ENCODE peak calls at places on chromosomes 2 and 18, in nine cellular contexts. Z is A549; L is fibroblast of lung; P is CD8-positive, alpha-beta memory T cell; R is SK-N-SH; M is PC-9; W is CD4-positive, CD25-positive, alpha-beta regulatory T cell; J is left ventricle myocardium inferior; X is heart right ventricle. F is an unnamed sample.

GRCh38 chr2:231323316-231323715 is 72.2 kb upstream of the B3GNT7 start:
- DNase-seq in Z (no peak), L (no peak), P (no peak), R (no peak), M (no peak), W (no peak), J (no peak), X (no peak), F (no peak)

GRCh38 chr2:163200726-163201125 is 362.2 kb upstream of the KCNH7 start:
- DNase-seq in Z (no peak), L (no peak), P (no peak), R (no peak), M (no peak), W (no peak), J (no peak), X (no peak), F (no peak)

GRCh38 chr2:46163804-46164569 is 133.2 kb upstream of the EPAS1 start:
- DNase-seq in Z (peak; percentile 94), L (peak; percentile 67), P (no peak), R (no peak), M (peak; percentile 87), W (no peak), J (no peak), X (no peak), F (no peak)

GRCh38 chr2:5322414-5322813 is 369.8 kb upstream of the SOX11 start:
- DNase-seq in Z (no peak), L (no peak), P (no peak), R (no peak), M (no peak), W (no peak), J (no peak), X (no peak), F (no peak)

GRCh38 chr2:29518988-29519925 is 402.1 kb downstream of the ALK start:
- DNase-seq in Z (no peak), L (peak; percentile 84), P (no peak), R (no peak), M (no peak), W (no peak), J (no peak), X (no peak), F (no peak)

GRCh38 chr2:20650880-20651730 is at the start of gene HS1BP3:
- DNase-seq in Z (peak; percentile 82), L (peak; percentile 63), P (peak; percentile 95), R (peak; percentile 100), M (peak; percentile 91), W (peak; percentile 94), J (peak; percentile 88), X (peak; percentile 88), F (peak; percentile 86)

GRCh38 chr2:237438082-237438925 is 24.3 kb upstream of the COL6A3 start:
- DNase-seq in Z (no peak), L (peak; percentile 35), P (no peak), R (no peak), M (peak; percentile 83), W (no peak), J (no peak), X (no peak), F (no peak)

GRCh38 chr2:8059255-8059654 is 622.6 kb upstream of the ID2 start:
- DNase-seq in Z (no peak), L (no peak), P (no peak), R (no peak), M (no peak), W (no peak), J (no peak), X (no peak), F (no peak)

GRCh38 chr2:218895326-218895725 is 14.7 kb downstream of the WNT10A start:
- DNase-seq in Z (no peak), L (no peak), P (no peak), R (peak; percentile 28), M (peak; percentile 82), W (no peak), J (no peak), X (no peak), F (no peak)

GRCh38 chr2:241801611-241802420 is 7.2 kb upstream of the NEU4 start:
- DNase-seq in Z (no peak), L (no peak), P (no peak), R (peak; percentile 42), M (no peak), W (no peak), J (peak; percentile 13), X (no peak), F (no peak)

GRCh38 chr2:68901199-68901515 is 30.0 kb upstream of the BMP10 start:
- DNase-seq in Z (no peak), L (peak; percentile 25), P (no peak), R (no peak), M (no peak), W (no peak), J (no peak), X (no peak), F (no peak)

GRCh38 chr2:34105015-34105767 is 506.1 kb upstream of the FAM98A start:
- DNase-seq in Z (peak; percentile 10), L (peak; percentile 89), P (no peak), R (no peak), M (no peak), W (no peak), J (no peak), X (no peak), F (no peak)

GRCh38 chr2:166384774-166385173 is 9.0 kb upstream of the SCN9A start:
- DNase-seq in Z (peak; percentile 36), L (peak; percentile 23), P (no peak), R (peak; percentile 42), M (no peak), W (no peak), J (no peak), X (no peak), F (no peak)

GRCh38 chr2:105736145-105736544 is 8.6 kb upstream of the NCK2 start:
- DNase-seq in Z (no peak), L (no peak), P (no peak), R (no peak), M (no peak), W (no peak), J (no peak), X (no peak), F (no peak)

GRCh38 chr2:164917296-164917903 is 37.9 kb downstream of the SLC38A11 start:
- DNase-seq in Z (peak; percentile 56), L (peak; percentile 41), P (no peak), R (peak; percentile 15), M (peak; percentile 26), W (no peak), J (peak; percentile 41), X (peak; percentile 16), F (no peak)

GRCh38 chr2:207337234-207338219 is 171.8 kb upstream of the KLF7 start:
- DNase-seq in Z (peak; percentile 63), L (peak; percentile 78), P (no peak), R (no peak), M (no peak), W (no peak), J (no peak), X (no peak), F (no peak)

GRCh38 chr18:70693196-70693595 is 404.4 kb downstream of the SOCS6 start:
- DNase-seq in Z (no peak), L (peak; percentile 1), P (no peak), R (no peak), M (no peak), W (no peak), J (no peak), X (no peak), F (no peak)

GRCh38 chr2:234979204-234980167 is 27.7 kb downstream of the SH3BP4 start:
- DNase-seq in Z (peak; percentile 49), L (no peak), P (no peak), R (no peak), M (no peak), W (no peak), J (no peak), X (no peak), F (no peak)

DNA sequence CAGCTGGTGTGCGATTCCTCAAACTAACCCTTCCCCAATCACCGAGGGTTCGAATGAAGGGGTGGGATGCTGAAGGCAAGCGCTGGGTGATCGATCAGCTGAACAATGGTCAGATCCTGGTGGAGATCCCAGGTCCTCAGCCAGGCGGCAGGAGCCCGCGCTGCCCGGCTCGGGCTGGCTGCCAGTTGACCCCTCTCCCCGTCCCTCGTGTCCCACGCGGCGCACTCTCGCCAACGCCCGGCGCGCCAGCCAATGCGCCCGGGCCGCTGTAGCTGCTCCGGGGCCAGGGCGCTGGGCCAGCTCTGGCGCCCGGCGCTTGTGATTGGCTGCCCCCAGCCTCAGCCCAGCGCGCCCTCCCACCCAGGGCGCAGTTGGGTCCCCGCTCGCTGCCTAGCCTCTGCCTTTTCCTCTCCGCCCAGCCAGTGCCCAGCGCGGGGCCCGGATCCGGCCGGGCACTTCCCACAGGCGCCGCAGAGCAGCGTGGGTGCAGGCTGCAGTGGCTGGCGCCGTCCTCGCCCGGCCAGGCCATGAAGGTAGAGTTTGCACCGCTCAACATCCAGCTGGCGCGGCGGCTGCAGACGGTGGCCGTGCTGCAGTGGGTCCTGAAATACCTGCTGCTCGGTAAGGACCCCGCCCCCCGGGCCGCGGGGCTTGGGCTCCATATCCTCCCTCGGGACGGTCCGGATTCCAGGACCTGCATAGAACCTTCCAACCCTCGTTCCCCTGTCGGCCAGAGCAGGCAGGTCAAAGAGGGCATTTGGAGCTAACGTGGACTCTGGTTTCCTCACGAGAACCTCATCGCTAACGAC is at the start of gene MOGAT1:
- DNase-seq in Z (no peak), L (peak; percentile 24), P (no peak), R (peak; percentile 96), M (peak; percentile 53), W (no peak), J (peak; percentile 50), X (peak; percentile 58), F (no peak)
- H3K27ac ChIP-seq in Z (peak within 1 kb of the TSS; percentile 8), L (no peak within 1 kb of the TSS), P (no peak within 1 kb of the TSS), R (no peak within 1 kb of the TSS), M (no peak within 1 kb of the TSS), W (no peak within 1 kb of the TSS), J (peak within 1 kb of the TSS; percentile 64), X (peak within 1 kb of the TSS; percentile 43), F (no peak within 1 kb of the TSS)

GRCh38 chr2:132420776-132421175 is 4.2 kb downstream of the GPR39 start:
- DNase-seq in Z (no peak), L (no peak), P (no peak), R (no peak), M (no peak), W (no peak), J (no peak), X (no peak), F (no peak)
- H3K27ac ChIP-seq in Z (no peak overlapping the region), L (no peak overlapping the region), P (no peak overlapping the region), R (no peak overlapping the region), M (no peak overlapping the region), W (no peak overlapping the region), J (no peak overlapping the region), X (no peak overlapping the region), F (no peak overlapping the region)

GRCh38 chr2:24313744-24314632 is 46.3 kb downstream of the ITSN2 start:
- DNase-seq in Z (no peak), L (peak; percentile 59), P (no peak), R (no peak), M (no peak), W (no peak), J (no peak), X (no peak), F (no peak)

GRCh38 chr2:24317491-24317920 is 42.8 kb downstream of the ITSN2 start:
- DNase-seq in Z (no peak), L (no peak), P (no peak), R (peak; percentile 35), M (no peak), W (no peak), J (peak; percentile 36), X (peak; percentile 25), F (no peak)

GRCh38 chr2:24315669-24316068 is 44.7 kb downstream of the ITSN2 start:
- DNase-seq in Z (no peak), L (no peak), P (no peak), R (no peak), M (no peak), W (no peak), J (no peak), X (no peak), F (no peak)
- H3K27ac ChIP-seq in Z (no peak overlapping the region), L (no peak overlapping the region), P (no peak overlapping the region), R (no peak overlapping the region), M (no peak overlapping the region), W (no peak overlapping the region), J (no peak overlapping the region), X (no peak overlapping the region), F (no peak overlapping the region)

GRCh38 chr18:64991102-64991501 is 759.7 kb upstream of the CDH7 start:
- DNase-seq in Z (no peak), L (no peak), P (no peak), R (no peak), M (no peak), W (no peak), J (no peak), X (no peak), F (no peak)
- H3K27ac ChIP-seq in Z (no peak overlapping the region), L (no peak overlapping the region), P (no peak overlapping the region), R (no peak overlapping the region), M (no peak overlapping the region), W (no peak overlapping the region), J (peak overlapping the region; percentile 79), X (peak overlapping the region; percentile 44), F (no peak overlapping the region)

F was measured in CD8-positive, alpha-beta T cell.